ENCODE peak calls at places on chromosome 4, in eight cellular contexts. A is NCI-H1436; G is heart right ventricle; P is stimulated activated CD4-positive, alpha-beta T cell treated with anti-CD3 and anti-CD28 coated beads, Interleukin-12 subunit alpha, Interleukin-12 subunit beta, amount 100 ng/mL, for 24 hours; Z is GM12864; Y is stimulated activated CD8-positive, alpha-beta memory T cell treated with anti-CD3 and anti-CD28 coated beads, Interleukin-12 subunit alpha, Interleukin-12 subunit beta, amount 100 ng/mL, for 1 hour; S is GOT3; I is left cardiac atrium. M is an unnamed sample.

GRCh38 chr4:109496875-109497274 is 63.2 kb upstream of the MCUB start:
- DNase-seq in A (no peak), G (no peak), P (no peak), Z (no peak), Y (no peak), S (no peak), I (no peak), M (no peak)

GRCh38 chr4:73080789-73081188 is 11.3 kb upstream of the COX18 start:
- DNase-seq in A (no peak), G (no peak), P (no peak), Z (no peak), Y (no peak), S (no peak), I (no peak), M (no peak)

GRCh38 chr4:103648541-103648940 is 71.2 kb downstream of the TACR3 start:
- DNase-seq in A (no peak), G (no peak), P (no peak), Z (no peak), Y (no peak), S (no peak), I (no peak), M (no peak)

GRCh38 chr4:160493206-160493605 is 1390.3 kb downstream of the RAPGEF2 start:
- DNase-seq in A (no peak), G (no peak), P (no peak), Z (no peak), Y (no peak), S (no peak), I (no peak), M (no peak)

GRCh38 chr4:84583871-84584373 is 995 bp downstream of the CDS1 start:
- DNase-seq in A (no peak), G (no peak), P (no peak), Z (no peak), Y (no peak), S (no peak), I (no peak), M (no peak)

GRCh38 chr4:86181585-86181984 is 178.3 kb downstream of the MAPK10 start:
- DNase-seq in A (no peak), G (no peak), P (no peak), Z (no peak), Y (no peak), S (no peak), I (no peak), M (no peak)

GRCh38 chr4:149574973-149575372 is 240.7 kb downstream of the IQCM start:
- DNase-seq in A (no peak), G (no peak), P (no peak), Z (no peak), Y (no peak), S (no peak), I (no peak), M (no peak)

GRCh38 chr4:3074846-3075651 is 568 bp downstream of the HTT start:
- DNase-seq in A (peak; percentile 30), G (peak; percentile 28), P (no peak), Z (no peak), Y (no peak), S (peak; percentile 9), I (peak; percentile 62), M (peak; percentile 59)

GRCh38 chr4:159146454-159146853 is 43.6 kb downstream of the RAPGEF2 start:
- DNase-seq in A (no peak), G (no peak), P (no peak), Z (no peak), Y (no peak), S (no peak), I (no peak), M (no peak)

GRCh38 chr4:39469429-39470077 is 10.7 kb downstream of the LIAS start:
- DNase-seq in A (peak; percentile 36), G (no peak), P (no peak), Z (peak; percentile 65), Y (no peak), S (peak; percentile 6), I (peak; percentile 42), M (peak; percentile 89)

GRCh38 chr4:85595098-85595775 is 120.3 kb downstream of the ARHGAP24 start:
- DNase-seq in A (no peak), G (no peak), P (no peak), Z (no peak), Y (no peak), S (no peak), I (no peak), M (peak; percentile 79)

GRCh38 chr4:166655231-166655630 is 579.1 kb downstream of the SPOCK3 start:
- DNase-seq in A (no peak), G (no peak), P (no peak), Z (no peak), Y (no peak), S (no peak), I (no peak), M (no peak)

GRCh38 chr4:15963001-15963451 is at the start of gene FGFBP2:
- DNase-seq in A (no peak), G (peak; percentile 56), P (peak; percentile 17), Z (no peak), Y (peak; percentile 45), S (no peak), I (peak; percentile 29), M (peak; percentile 73)

GRCh38 chr4:143558823-143559756 is 45.6 kb downstream of the SMARCA5 start:
- DNase-seq in A (peak; percentile 75), G (peak; percentile 62), P (peak; percentile 24), Z (peak; percentile 55), Y (peak; percentile 59), S (no peak), I (peak; percentile 68), M (peak; percentile 91)

GRCh38 chr4:118888666-118889312 is at the start of gene SYNPO2:
- DNase-seq in A (peak; percentile 4), G (peak; percentile 84), P (no peak), Z (no peak), Y (no peak), S (no peak), I (peak; percentile 88), M (peak; percentile 75)

GRCh38 chr4:3241905-3242304 is 7.1 kb upstream of the MSANTD1 start:
- DNase-seq in A (no peak), G (no peak), P (no peak), Z (no peak), Y (no peak), S (no peak), I (peak; percentile 46), M (no peak)

GRCh38 chr4:109425405-109425804 is 8.2 kb upstream of the SEC24B start:
- DNase-seq in A (no peak), G (no peak), P (no peak), Z (no peak), Y (no peak), S (no peak), I (no peak), M (no peak)

GRCh38 chr4:77308843-77309242 is 151.8 kb downstream of the CCNG2 start:
- DNase-seq in A (peak; percentile 26), G (no peak), P (no peak), Z (no peak), Y (no peak), S (no peak), I (no peak), M (peak; percentile 13)

GRCh38 chr4:173051697-173052096 is 116.9 kb upstream of the GALNT7 start:
- DNase-seq in A (no peak), G (no peak), P (no peak), Z (no peak), Y (no peak), S (no peak), I (no peak), M (no peak)

GRCh38 chr4:88110826-88111225 is 47.6 kb downstream of the ABCG2 start:
- DNase-seq in A (no peak), G (no peak), P (no peak), Z (no peak), Y (no peak), S (no peak), I (no peak), M (peak; percentile 25)

GRCh38 chr4:98341309-98341708 is 80.1 kb downstream of the RAP1GDS1 start:
- DNase-seq in A (no peak), G (no peak), P (no peak), Z (no peak), Y (no peak), S (no peak), I (no peak), M (no peak)

GRCh38 chr4:5371415-5372190 is 320.3 kb downstream of the STK32B start:
- DNase-seq in A (no peak), G (no peak), P (no peak), Z (no peak), Y (no peak), S (no peak), I (no peak), M (no peak)

GRCh38 chr4:77454858-77455257 is 150.8 kb upstream of the CXCL13 start:
- DNase-seq in A (no peak), G (no peak), P (no peak), Z (no peak), Y (no peak), S (no peak), I (no peak), M (no peak)

GRCh38 chr4:76896731-76897521 is 1.0 kb downstream of the SOWAHB start:
- DNase-seq in A (peak; percentile 14), G (peak; percentile 21), P (no peak), Z (no peak), Y (no peak), S (no peak), I (peak; percentile 26), M (peak; percentile 11)

GRCh38 chr4:144989306-144989705 is 108.7 kb downstream of the ANAPC10 start:
- DNase-seq in A (no peak), G (no peak), P (no peak), Z (no peak), Y (no peak), S (no peak), I (no peak), M (no peak)

GRCh38 chr4:183571350-183572076 is 66.7 kb downstream of the ING2 start:
- DNase-seq in A (peak; percentile 47), G (peak; percentile 17), P (no peak), Z (no peak), Y (no peak), S (no peak), I (no peak), M (no peak)

GRCh38 chr4:79049840-79050520 is 110.7 kb upstream of the PAQR3 start:
- DNase-seq in A (peak; percentile 15), G (no peak), P (no peak), Z (no peak), Y (no peak), S (no peak), I (no peak), M (no peak)

GRCh38 chr4:36509816-36510215 is 228.4 kb downstream of the DTHD1 start:
- DNase-seq in A (no peak), G (no peak), P (no peak), Z (no peak), Y (no peak), S (no peak), I (no peak), M (no peak)

GRCh38 chr4:121676388-121677075 is 20.2 kb downstream of the ANXA5 start:
- DNase-seq in A (no peak), G (no peak), P (no peak), Z (no peak), Y (no peak), S (no peak), I (no peak), M (no peak)

GRCh38 chr4:24114444-24114843 is 224.6 kb upstream of the PPARGC1A start:
- DNase-seq in A (no peak), G (no peak), P (no peak), Z (no peak), Y (no peak), S (no peak), I (no peak), M (no peak)

GRCh38 chr4:153785830-153786721 is 2.8 kb downstream of the SFRP2 start:
- DNase-seq in A (no peak), G (no peak), P (no peak), Z (peak; percentile 2), Y (no peak), S (no peak), I (no peak), M (peak; percentile 27)

GRCh38 chr4:22736912-22737311 is 44.2 kb downstream of the GBA3 start:
- DNase-seq in A (no peak), G (no peak), P (no peak), Z (no peak), Y (no peak), S (no peak), I (no peak), M (no peak)

GRCh38 chr4:128675083-128675482 is 134.4 kb upstream of the JADE1 start:
- DNase-seq in A (no peak), G (no peak), P (no peak), Z (peak; percentile 48), Y (no peak), S (no peak), I (no peak), M (no peak)